ENCODE peak calls at places on chromosome 15, in five cellular contexts. Z is BE2C, A is OCI-LY7, V is GM23248, H is uterus. D is an unnamed sample. For H3K4me1, the result is how much of the 10 kb centered on the place peaks cover.

GRCh38 chr15:36527512-36528162 is 51.8 kb upstream of the CDIN1 start:
- DNase-seq in H (no peak), A (no peak), V (peak), Z (no peak), D (no peak)

GRCh38 chr15:71743861-71744382 is 66.4 kb upstream of the NR2E3 start:
- DNase-seq in Z (peak), V (peak), A (peak), H (peak), D (peak)

GRCh38 chr15:65249641-65250040 is 37.0 kb downstream of the PARP16 start:
- DNase-seq in H (no peak), V (no peak), A (no peak), Z (no peak), D (no peak)

GRCh38 chr15:60669351-60669750 is 190.4 kb upstream of the ICE2 start:
- DNase-seq in Z (no peak), H (no peak), V (no peak), A (no peak), D (no peak)

GRCh38 chr15:101369676-101370075 is 74.6 kb upstream of the SNRPA1 start:
- DNase-seq in Z (no peak), A (no peak), H (no peak), V (no peak), D (no peak)

GRCh38 chr15:37223089-37223488 is 122.7 kb upstream of the MEIS2 start:
- DNase-seq in A (no peak), Z (no peak), H (no peak), V (no peak), D (no peak)

GRCh38 chr15:44719293-44719999 is 8.1 kb downstream of the B2M start:
- DNase-seq in Z (no peak), A (peak), V (no peak), H (no peak), D (no peak)

GRCh38 chr15:83698294-83698693 is 44.4 kb downstream of the ADAMTSL3 start:
- DNase-seq in V (peak), Z (no peak), A (no peak), H (peak), D (no peak)

GRCh38 chr15:32838338-32838737 is 120.5 kb downstream of the GREM1 start:
- DNase-seq in A (no peak), V (peak), H (no peak), Z (no peak), D (no peak)

GRCh38 chr15:82680200-82681102 is 29.2 kb downstream of the AP3B2 start:
- DNase-seq in V (no peak), A (peak), H (no peak), Z (peak), D (no peak)

GRCh38 chr15:42785569-42785968 is 48.6 kb upstream of the CDAN1 start:
- DNase-seq in Z (no peak), V (no peak), H (no peak), A (no peak), D (no peak)

GRCh38 chr15:41207687-41208448 is 22.7 kb downstream of the EXD1 start:
- DNase-seq in Z (no peak), H (no peak), A (no peak), V (peak), D (no peak)

GRCh38 chr15:35306361-35306981 is 221.4 kb upstream of the NANOGP8 start:
- DNase-seq in H (no peak), Z (peak), A (no peak), V (peak), D (peak)

GRCh38 chr15:100060276-100060926 is 281.4 kb downstream of the ADAMTS17 start:
- DNase-seq in Z (no peak), H (no peak), A (no peak), V (peak), D (no peak)

GRCh38 chr15:89732451-89733172 is 18.4 kb downstream of the MESP1 start:
- DNase-seq in V (no peak), Z (no peak), H (no peak), A (no peak), D (no peak)

GRCh38 chr15:25416693-25417092 is 22.1 kb downstream of the UBE3A start:
- DNase-seq in Z (no peak), V (no peak), H (no peak), A (peak), D (no peak)

GRCh38 chr15:67010898-67011619 is 54.3 kb upstream of the SMAD3 start:
- DNase-seq in A (no peak), Z (no peak), H (no peak), V (no peak), D (no peak)

GRCh38 chr15:101033801-101034200 is 114.6 kb downstream of the LRRK1 start:
- DNase-seq in H (no peak), Z (no peak), V (no peak), A (no peak), D (no peak)

GRCh38 chr15:32704343-32705076 is 13.3 kb upstream of the GREM1 start:
- DNase-seq in Z (no peak), A (no peak), H (no peak), V (peak), D (peak)

GRCh38 chr15:66917904-66918448 is 147.4 kb upstream of the SMAD3 start:
- DNase-seq in Z (no peak), A (no peak), H (no peak), V (no peak), D (no peak)

GRCh38 chr15:35305906-35306305 is 220.8 kb upstream of the NANOGP8 start:
- DNase-seq in A (no peak), Z (no peak), V (peak), H (no peak), D (peak)

GRCh38 chr15:89665449-89666146 is 10.3 kb upstream of the KIF7 start:
- DNase-seq in Z (peak), A (no peak), H (peak), V (peak), D (peak)

GRCh38 chr15:93414576-93415231 is 325.7 kb upstream of the RGMA start:
- DNase-seq in Z (no peak), H (no peak), A (no peak), V (no peak), D (no peak)

GRCh38 chr15:101017041-101017754 is 98.0 kb downstream of the LRRK1 start:
- DNase-seq in A (peak), V (no peak), Z (peak), H (no peak), D (no peak)

GRCh38 chr15:62059818-62060115 is 480 bp downstream of the VPS13C start:
- DNase-seq in H (no peak), V (peak), Z (peak), A (peak), D (peak)

GRCh38 chr15:84924074-84924700 is 39.7 kb downstream of the SLC28A1 start:
- DNase-seq in Z (no peak), A (no peak), V (peak), H (no peak), D (no peak)

GRCh38 chr15:83153288-83153687 is 45.8 kb downstream of the TM6SF1 start:
- DNase-seq in V (peak), Z (no peak), A (no peak), H (no peak), D (no peak)

GRCh38 chr15:41822471-41822870 is 5.4 kb upstream of the JMJD7 start:
- DNase-seq in A (no peak), H (no peak), V (no peak), Z (no peak), D (no peak)

GRCh38 chr15:52042051-52042851 is 23.2 kb downstream of the MAPK6 start:
- DNase-seq in H (no peak), Z (no peak), A (no peak), V (no peak), D (no peak)
- H3K4me1 ChIP-seq in H (under half), Z (under half), A (half or more), V (under half), D (under half)

GRCh38 chr15:70266412-70267089 is 168.8 kb upstream of the TLE3 start:
- DNase-seq in Z (peak), H (peak), V (no peak), A (no peak), D (no peak)
- H3K4me1 ChIP-seq in Z (half or more), H (under half), V (under half), A (half or more), D (half or more)

GRCh38 chr15:68081869-68082505 is 27.9 kb downstream of the PIAS1 start:
- DNase-seq in V (no peak), Z (no peak), H (no peak), A (no peak), D (no peak)

GRCh38 chr15:68082735-68083134 is 28.6 kb downstream of the PIAS1 start:
- DNase-seq in A (no peak), V (no peak), Z (no peak), H (no peak), D (no peak)

GRCh38 chr15:68080783-68081182 is 26.7 kb downstream of the PIAS1 start:
- DNase-seq in A (no peak), Z (no peak), V (no peak), H (no peak), D (no peak)

GRCh38 chr15:68083463-68083862 is 29.3 kb downstream of the PIAS1 start:
- DNase-seq in Z (no peak), V (no peak), A (no peak), H (no peak), D (no peak)

GRCh38 chr15:68085052-68085451 is 30.9 kb downstream of the PIAS1 start:
- DNase-seq in V (no peak), A (no peak), H (no peak), Z (no peak), D (peak)
- H3K4me1 ChIP-seq in V (under half), A (under half), H (under half), Z (under half), D (under half)

DNA sequence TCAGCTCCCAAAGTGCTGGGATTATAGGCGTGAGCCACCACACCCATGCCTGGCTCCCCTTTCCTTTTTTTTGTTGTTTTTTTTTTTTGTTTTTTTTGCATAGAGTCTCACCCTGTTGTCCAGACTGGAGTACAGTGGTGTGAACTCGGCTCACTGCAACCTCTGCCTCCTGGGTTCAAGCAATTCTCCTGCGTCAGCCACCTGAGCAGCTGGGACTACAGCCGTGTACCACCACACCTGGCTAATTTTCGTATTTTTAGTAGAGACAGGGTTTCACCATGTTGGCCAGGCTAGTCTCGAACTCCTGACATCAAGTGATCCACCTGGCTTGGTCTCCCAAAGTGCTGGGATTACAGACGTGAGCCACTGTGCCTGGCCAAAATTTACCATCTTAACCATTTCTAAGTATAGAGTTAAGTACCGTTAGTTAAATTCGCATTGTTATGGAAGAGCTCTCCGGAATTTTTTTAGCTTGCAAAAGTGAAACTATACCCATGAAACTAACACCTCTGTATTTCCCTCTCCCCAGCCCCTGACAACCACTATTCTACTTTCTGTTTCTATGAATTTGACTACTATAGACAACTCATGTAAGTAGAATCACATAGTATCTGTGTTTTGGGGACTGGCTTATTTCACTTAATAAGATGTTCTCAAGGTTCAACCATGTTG is 70.9 kb upstream of the C15orf39 start:
- DNase-seq in Z (no peak), A (peak), V (no peak), H (no peak), D (no peak)
- H3K4me1 ChIP-seq in Z (under half), A (under half), V (under half), H (under half), D (under half)

DNA sequence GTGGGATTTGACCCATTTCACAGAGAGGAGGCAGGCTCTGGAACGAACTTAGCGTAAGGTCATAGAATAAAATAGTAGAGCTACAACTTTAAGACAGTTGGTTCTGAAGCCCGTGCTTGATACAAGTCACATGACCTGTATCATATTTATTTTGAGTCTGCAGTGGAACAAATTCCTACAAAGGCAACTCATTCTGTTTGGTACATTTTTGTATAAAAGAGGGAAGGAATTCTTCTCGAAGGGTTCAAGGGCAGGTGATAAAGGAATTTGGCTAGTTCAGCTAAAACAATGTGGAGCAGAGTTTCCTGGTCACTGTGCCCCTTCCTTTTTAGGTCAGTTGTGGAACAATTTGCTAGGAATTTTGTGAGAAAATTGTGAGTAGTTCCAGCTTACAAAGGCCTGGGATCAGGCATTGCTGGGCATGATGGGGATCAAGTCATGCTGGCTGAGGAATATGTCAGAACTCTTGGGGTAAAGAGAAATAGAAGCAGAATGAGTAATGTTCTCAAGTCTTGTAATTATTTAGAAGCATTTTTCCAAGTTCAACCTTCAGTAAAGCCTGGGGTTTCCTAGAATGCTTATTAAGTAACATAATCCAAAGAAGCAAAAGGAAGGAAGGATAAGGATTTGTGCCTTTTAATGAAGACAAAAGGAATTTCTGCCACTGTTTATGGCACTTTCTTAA is 19.1 kb downstream of the USP3 start:
- DNase-seq in A (no peak), Z (no peak), V (peak), H (no peak), D (peak)
- H3K4me1 ChIP-seq in A (under half), Z (under half), V (under half), H (under half), D (under half)

GRCh38 chr15:98863983-98864382 is 143.6 kb downstream of the PGPEP1L start:
- DNase-seq in H (no peak), V (no peak), Z (no peak), A (no peak), D (no peak)
- H3K4me1 ChIP-seq in H (under half), V (under half), Z (under half), A (under half), D (under half)

DNA sequence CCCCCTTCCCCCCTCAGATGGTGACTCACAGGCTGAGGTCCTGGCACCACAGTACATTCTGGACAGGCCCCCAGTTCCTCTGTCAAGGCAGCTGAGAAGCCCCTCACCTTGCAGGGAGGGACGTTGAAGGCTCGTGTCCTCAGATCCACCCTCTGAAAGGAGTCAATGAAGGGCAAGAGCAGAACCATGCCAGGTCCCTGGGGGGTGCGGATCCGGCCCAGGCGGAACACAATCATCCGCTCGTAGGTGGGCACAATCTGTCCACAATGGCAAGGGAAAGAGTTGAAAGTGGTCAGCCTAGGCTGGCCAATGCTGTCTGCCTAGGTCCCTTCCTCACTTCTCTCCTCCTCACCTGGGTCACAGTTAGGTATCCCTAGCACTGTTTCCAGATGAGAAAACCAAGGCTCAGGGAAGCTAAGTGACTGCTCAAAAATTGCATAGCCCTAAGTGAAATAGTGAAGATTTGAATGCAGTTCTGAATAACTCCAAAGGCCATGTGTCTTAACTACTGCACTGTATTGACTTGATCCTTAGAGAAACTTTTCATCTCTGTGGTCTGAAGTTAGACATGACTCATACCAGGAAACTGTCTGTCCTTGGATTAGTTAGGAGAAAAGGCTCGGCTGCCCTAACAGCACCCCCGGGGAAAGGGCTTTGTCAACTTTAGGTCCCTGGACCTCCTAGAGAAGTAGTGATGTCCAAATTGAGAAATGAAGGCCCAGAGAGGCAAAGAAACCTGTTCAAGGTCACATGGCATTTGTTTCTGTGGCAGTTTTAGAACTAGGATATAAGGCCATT is 2.9 kb downstream of the STOML1 start:
- DNase-seq in H (no peak), Z (no peak), A (no peak), V (peak), D (peak)
- H3K4me1 ChIP-seq in H (under half), Z (under half), A (under half), V (under half), D (half or more)

DNA sequence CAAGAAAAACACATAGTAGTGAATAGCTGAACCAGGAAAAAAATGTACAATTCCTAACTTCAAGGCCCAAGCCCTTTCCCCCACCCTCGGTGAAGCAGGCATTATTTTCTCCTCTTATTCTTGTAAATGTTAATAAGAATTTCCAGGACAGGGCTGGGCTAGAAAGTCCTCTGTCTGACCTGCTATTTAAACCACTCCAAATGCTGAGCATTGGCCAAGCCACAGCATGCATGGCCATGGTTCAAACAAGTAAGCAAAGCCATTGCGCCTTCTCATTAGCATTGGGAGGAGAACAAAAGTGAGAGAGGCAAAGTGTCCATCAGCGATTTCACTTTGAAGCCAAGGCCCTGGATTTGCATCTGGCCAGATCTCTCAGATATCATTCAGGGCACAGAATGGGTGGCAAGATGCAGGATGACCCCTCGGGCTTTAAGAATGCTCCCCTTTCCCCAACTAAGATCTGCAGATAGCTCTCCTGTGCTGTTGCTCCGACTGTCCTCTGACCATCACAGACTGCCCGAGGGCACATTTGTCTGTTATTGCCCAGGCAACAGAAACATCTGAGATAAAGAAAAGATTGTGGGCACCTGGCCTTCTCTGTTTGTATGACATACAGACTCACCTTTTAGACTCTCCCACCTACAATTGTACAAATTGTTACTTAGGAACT is 46.3 kb downstream of the CEMIP start:
- DNase-seq in A (no peak), Z (no peak), H (no peak), V (peak), D (peak)
- H3K4me1 ChIP-seq in A (under half), Z (under half), H (under half), V (under half), D (under half)

GRCh38 chr15:68230157-68231100 is 901 bp upstream of the CLN6 start:
- DNase-seq in A (peak), H (no peak), Z (peak), V (peak), D (peak)

GRCh38 chr15:68227806-68228142 is 1.8 kb downstream of the CLN6 start:
- DNase-seq in Z (no peak), V (no peak), A (no peak), H (no peak), D (no peak)

GRCh38 chr15:68228971-68229385 is 550 bp downstream of the CLN6 start:
- DNase-seq in Z (no peak), A (peak), H (no peak), V (peak), D (no peak)

GRCh38 chr15:68229386-68230156 is at the start of gene CLN6:
- DNase-seq in A (peak), V (peak), Z (peak), H (peak), D (peak)

DNA sequence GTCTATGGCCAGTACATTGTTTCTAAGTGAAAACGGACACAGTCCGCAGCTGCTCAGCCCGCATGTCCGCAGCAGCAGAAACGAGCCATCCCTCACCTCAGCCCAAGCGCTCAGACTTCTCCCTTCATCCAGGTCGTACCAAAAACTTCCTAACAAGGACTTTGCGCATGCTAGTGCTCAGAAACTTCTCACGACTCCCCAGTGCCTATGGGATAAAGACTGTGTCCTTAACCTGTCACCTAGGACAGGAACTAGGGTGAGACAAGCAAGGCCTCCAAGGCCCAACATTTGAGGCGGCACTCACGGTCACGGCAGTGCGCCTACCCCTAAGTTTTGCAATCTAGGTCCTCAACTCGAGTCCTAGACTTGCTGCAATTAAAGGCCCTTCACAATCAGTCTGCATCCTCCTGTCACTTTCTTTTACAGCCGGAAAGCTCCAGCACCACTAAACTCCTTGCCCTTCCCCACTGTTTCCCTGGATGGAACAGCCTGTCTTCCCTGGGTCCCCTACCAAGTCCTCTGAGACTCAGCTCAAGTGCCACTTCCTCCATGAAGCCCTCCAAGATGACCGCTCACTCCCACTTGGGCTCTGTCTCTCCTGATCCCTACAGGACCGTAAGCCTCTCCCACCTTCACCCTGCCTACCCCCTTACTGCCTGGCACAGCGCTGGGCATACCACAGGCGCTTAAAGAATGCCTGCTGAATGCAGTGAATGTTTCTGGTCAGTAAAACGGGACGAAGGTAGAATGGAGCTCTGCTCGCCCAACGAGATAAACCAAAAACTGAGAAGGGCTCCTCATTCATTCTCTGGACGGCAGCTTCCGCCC is 1.2 kb downstream of the CLN6 start:
- DNase-seq in V (no peak), A (peak), Z (no peak), H (no peak), D (peak)
- H3K4me1 ChIP-seq in V (under half), A (half or more), Z (under half), H (under half), D (under half)

D was measured in adipocyte.